ENCODE peak calls at places on chromosome 10, in seven cellular contexts. A is K562, V is HepG2, S is SK-N-SH, G is ovary, U is stomach, R is esophagus muscularis mucosa. B is an unnamed sample.
A peak's percentile ranks its signal among the peaks of the same experiment; 100 is the strongest.

GRCh38 chr10:28302012-28302667 is 724 bp downstream of the MPP7 start:
- DNase-seq in A (peak; percentile 46), V (no peak), S (no peak), G (peak; percentile 69), U (no peak), R (no peak), B (peak; percentile 14)

GRCh38 chr10:125672884-125673283 is 10.1 kb downstream of the TEX36 start:
- DNase-seq in A (no peak), V (no peak), S (no peak), G (no peak), U (no peak), R (no peak), B (no peak)

GRCh38 chr10:49164587-49165188 is 23.5 kb downstream of the TMEM273 start:
- DNase-seq in A (peak; percentile 72), V (peak; percentile 28), S (peak; percentile 65), G (peak; percentile 35), U (no peak), R (no peak), B (no peak)

GRCh38 chr10:3873728-3874461 is 88.9 kb upstream of the KLF6 start:
- DNase-seq in A (peak; percentile 39), V (peak; percentile 79), S (peak; percentile 26), G (no peak), U (no peak), R (no peak), B (no peak)

GRCh38 chr10:86411281-86411841 is 44.8 kb upstream of the GRID1 start:
- DNase-seq in A (no peak), V (peak; percentile 58), S (no peak), G (no peak), U (no peak), R (no peak), B (no peak)

GRCh38 chr10:79243211-79244067 is 103.8 kb upstream of the PPIF start:
- DNase-seq in A (no peak), V (no peak), S (peak; percentile 83), G (peak; percentile 60), U (peak; percentile 46), R (no peak), B (peak; percentile 63)

GRCh38 chr10:60524541-60524940 is 134.9 kb upstream of the ANK3 start:
- DNase-seq in A (no peak), V (no peak), S (no peak), G (no peak), U (no peak), R (no peak), B (no peak)

GRCh38 chr10:36730316-36730715 is 395.1 kb upstream of the ANKRD30A start:
- DNase-seq in A (no peak), V (no peak), S (no peak), G (no peak), U (no peak), R (no peak), B (no peak)

GRCh38 chr10:89158446-89158845 is 48.7 kb downstream of the CH25H start:
- DNase-seq in A (no peak), V (no peak), S (no peak), G (no peak), U (no peak), R (no peak), B (no peak)

GRCh38 chr10:88386204-88386877 is 196.8 kb downstream of the RNLS start:
- DNase-seq in A (no peak), V (peak; percentile 53), S (peak; percentile 18), G (no peak), U (no peak), R (no peak), B (no peak)

DNA sequence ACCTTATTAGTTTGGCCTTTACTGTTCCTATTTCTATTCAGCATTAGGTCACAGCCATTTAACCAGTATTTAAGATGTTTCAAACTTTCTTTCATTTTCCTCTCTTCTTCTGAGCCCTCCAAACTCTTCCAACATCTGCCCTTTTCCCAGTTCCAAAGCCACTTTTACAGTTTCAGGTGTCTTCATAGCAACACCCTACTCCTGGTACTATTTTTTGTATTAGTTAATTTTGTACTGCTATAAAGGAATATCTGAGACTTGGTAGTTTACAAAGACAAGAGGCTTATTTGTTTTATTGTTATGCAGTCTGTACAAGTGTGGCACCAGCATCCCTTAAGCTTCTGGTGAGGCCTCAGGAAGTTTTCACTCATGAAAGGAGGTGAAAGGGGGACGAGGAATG is 886.0 kb upstream of the GHITM start:
- DNase-seq in A (no peak), V (no peak), S (no peak), G (no peak), U (no peak), R (no peak), B (no peak)
- H3K4me1 ChIP-seq in A (no peaks in the 10 kb centered on the region), V (no peaks in the 10 kb centered on the region), S (no peaks in the 10 kb centered on the region), G (peaks cover 1% of the 10 kb centered on the region), U (no peaks in the 10 kb centered on the region), R (no peaks in the 10 kb centered on the region), B (no peaks in the 10 kb centered on the region)

GRCh38 chr10:62734781-62735463 is 69.6 kb upstream of the ADO start:
- DNase-seq in A (no peak), V (no peak), S (no peak), G (no peak), U (no peak), R (no peak), B (no peak)

GRCh38 chr10:62728479-62728878 is 76.0 kb upstream of the ADO start:
- DNase-seq in A (no peak), V (no peak), S (no peak), G (no peak), U (no peak), R (no peak), B (no peak)

GRCh38 chr10:62733654-62734293 is 70.7 kb upstream of the ADO start:
- DNase-seq in A (no peak), V (no peak), S (no peak), G (no peak), U (no peak), R (no peak), B (no peak)

GRCh38 chr10:62735464-62736188 is 68.9 kb upstream of the ADO start:
- DNase-seq in A (peak; percentile 29), V (no peak), S (no peak), G (no peak), U (no peak), R (no peak), B (no peak)

GRCh38 chr10:62732841-62733653 is 71.5 kb upstream of the ADO start:
- DNase-seq in A (no peak), V (no peak), S (no peak), G (no peak), U (no peak), R (no peak), B (no peak)
- TF ChIP-seq EP300 in A (no peak), V (no peak), S (no peak), G (no peak), U (no peak), R (no peak), B (no peak)

GRCh38 chr10:44378626-44379025 is 6.3 kb downstream of the CXCL12 start:
- DNase-seq in A (no peak), V (no peak), S (no peak), G (no peak), U (no peak), R (no peak), B (no peak)
- H3K4me1 ChIP-seq in A (no peaks in the 10 kb centered on the region), V (no peaks in the 10 kb centered on the region), S (no peaks in the 10 kb centered on the region), G (peaks cover 6% of the 10 kb centered on the region), U (no peaks in the 10 kb centered on the region), R (peaks cover 15% of the 10 kb centered on the region), B (no peaks in the 10 kb centered on the region)

GRCh38 chr10:104274762-104275721 is 6.1 kb downstream of the GSTO2 start:
- DNase-seq in A (peak; percentile 60), V (no peak), S (peak; percentile 79), G (peak; percentile 62), U (peak; percentile 68), R (no peak), B (peak; percentile 54)
- TF ChIP-seq EP300 in A (no peak), V (no peak), S (no peak), G (no peak), U (no peak), R (no peak), B (no peak)

DNA sequence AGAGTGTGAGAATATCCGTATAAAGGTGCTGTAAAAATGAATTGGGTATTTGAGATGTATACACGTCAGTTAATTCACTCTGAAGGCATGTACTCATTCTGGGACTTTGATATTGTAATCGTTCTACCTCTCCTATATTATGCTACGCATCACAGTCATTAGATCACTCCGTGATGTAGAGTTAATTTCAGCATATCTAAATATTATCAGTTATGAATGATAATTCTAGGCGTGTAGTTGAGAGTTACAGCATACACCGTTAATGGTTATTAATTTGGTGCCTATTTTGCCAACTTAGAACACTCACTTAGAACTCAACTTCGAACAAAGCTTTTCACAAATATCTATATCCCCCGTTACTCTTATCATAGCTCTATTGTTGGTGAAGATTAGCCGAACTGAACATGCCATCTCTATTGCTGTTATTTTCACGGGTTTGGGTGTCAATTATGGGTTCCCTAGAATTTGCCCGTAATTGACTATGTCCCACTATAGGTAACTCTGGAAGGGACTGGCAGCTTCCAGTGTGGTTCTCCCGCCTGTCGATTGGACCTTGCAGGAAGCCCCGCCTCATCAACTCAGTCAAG is 380 bp upstream of the MCU start:
- DNase-seq in A (no peak), V (peak; percentile 92), S (no peak), G (no peak), U (no peak), R (no peak), B (no peak)
- H3K4me1 ChIP-seq in A (peaks cover 48% of the 10 kb centered on the region), V (peaks cover 65% of the 10 kb centered on the region), S (peaks cover 11% of the 10 kb centered on the region), G (peaks cover 2% of the 10 kb centered on the region), U (peaks cover 11% of the 10 kb centered on the region), R (peaks cover 39% of the 10 kb centered on the region), B (peaks cover 33% of the 10 kb centered on the region)

DNA sequence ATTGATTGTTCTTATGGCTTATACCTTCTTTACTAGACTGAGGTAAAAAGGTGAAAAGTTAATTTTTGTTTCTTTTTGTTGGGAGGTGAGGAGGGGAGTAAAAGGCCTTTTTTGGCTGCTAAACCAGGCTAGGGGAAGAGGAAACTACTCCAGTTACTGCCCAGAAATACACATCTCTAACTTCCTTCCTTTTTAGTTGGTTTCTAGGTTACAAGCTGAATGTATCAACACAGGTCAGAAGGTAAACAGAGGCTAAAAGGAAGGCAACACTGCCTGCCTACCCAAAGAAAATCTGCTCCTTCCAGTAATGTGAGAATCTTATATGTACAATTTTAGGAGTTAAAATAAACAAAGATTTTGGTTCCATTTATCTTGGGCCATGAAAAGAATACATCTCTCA is 140.4 kb downstream of the NRBF2 start:
- DNase-seq in A (no peak), V (no peak), S (no peak), G (no peak), U (no peak), R (no peak), B (no peak)
- TF ChIP-seq EP300 in A (no peak), V (no peak), S (no peak), G (no peak), U (no peak), R (no peak), B (no peak)

GRCh38 chr10:95273393-95274312 is 17.1 kb downstream of the PDLIM1 start:
- DNase-seq in A (no peak), V (peak; percentile 98), S (no peak), G (no peak), U (no peak), R (peak; percentile 92), B (peak; percentile 66)
- H3K4me1 ChIP-seq in A (peaks cover 29% of the 10 kb centered on the region), V (peaks cover 70% of the 10 kb centered on the region), S (peaks cover 26% of the 10 kb centered on the region), G (no peaks in the 10 kb centered on the region), U (peaks cover 50% of the 10 kb centered on the region), R (peaks cover 38% of the 10 kb centered on the region), B (peaks cover 64% of the 10 kb centered on the region)

DNA sequence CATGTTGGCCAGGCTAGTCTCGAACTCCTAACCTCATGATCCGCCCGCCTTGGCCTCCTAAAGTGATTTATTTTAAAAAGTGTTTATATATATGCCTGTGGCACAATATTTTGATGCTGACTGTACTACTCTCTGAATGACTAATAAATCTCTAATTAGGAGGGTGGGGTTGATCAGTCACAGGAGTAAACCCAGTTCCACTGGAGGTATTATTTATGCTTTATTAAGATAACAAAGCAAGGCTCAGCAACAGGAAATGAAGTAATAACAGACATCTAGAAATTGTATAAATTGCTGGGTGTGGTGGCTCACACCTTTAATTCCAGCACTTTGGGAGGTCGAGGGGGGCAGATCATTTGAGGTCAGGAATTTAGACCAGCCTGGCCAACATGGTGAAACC is 26.0 kb upstream of the MCU start:
- DNase-seq in A (no peak), V (no peak), S (no peak), G (no peak), U (no peak), R (no peak), B (no peak)
- TF ChIP-seq EP300 in A (no peak), V (no peak), S (no peak), G (no peak), U (no peak), R (no peak), B (no peak)